ENCODE peak calls at places on chromosomes 3 and 15, in eight cellular contexts. One of them, this sample, is unnamed.

GRCh38 chr15:100298257-100298656 is 43.5 kb downstream of the ADAMTS17 start:
- DNase-seq in AG10803: no peak
- DNase-seq in Calu3: no peak
- DNase-seq in EH: no peak
- DNase-seq in NB4: no peak
- DNase-seq in stimulated activated effector memory CD8-positive, alpha-beta T cell treated with anti-CD3 and anti-CD28 coated beads, Interleukin-12 subunit alpha, Interleukin-12 subunit beta, amount 100 ng/mL, for 72 hours: no peak
- DNase-seq in NCI-H2081 treated with DMSO at 0.1 percent for 48 hours: no peak
- DNase-seq in activated naive CD4-positive, alpha-beta T cell treated with anti-CD3 and anti-CD28 coated beads, Interleukin-2, amount 10 ng/mL, durations not matched to agents 7 days and 5 days: no peak
- DNase-seq in this sample: no peak

GRCh38 chr15:51335538-51335961 is 2.8 kb downstream of the CYP19A1 start:
- DNase-seq in Calu3: no peak
- DNase-seq in activated naive CD4-positive, alpha-beta T cell treated with anti-CD3 and anti-CD28 coated beads, Interleukin-2, amount 10 ng/mL, durations not matched to agents 7 days and 5 days: no peak
- DNase-seq in EH: no peak
- DNase-seq in NB4: peak
- DNase-seq in AG10803: no peak
- DNase-seq in stimulated activated effector memory CD8-positive, alpha-beta T cell treated with anti-CD3 and anti-CD28 coated beads, Interleukin-12 subunit alpha, Interleukin-12 subunit beta, amount 100 ng/mL, for 72 hours: no peak
- DNase-seq in NCI-H2081 treated with DMSO at 0.1 percent for 48 hours: no peak
- DNase-seq in this sample: peak

GRCh38 chr3:175325440-175325839 is 466.3 kb downstream of the NAALADL2 start:
- DNase-seq in NCI-H2081 treated with DMSO at 0.1 percent for 48 hours: no peak
- DNase-seq in stimulated activated effector memory CD8-positive, alpha-beta T cell treated with anti-CD3 and anti-CD28 coated beads, Interleukin-12 subunit alpha, Interleukin-12 subunit beta, amount 100 ng/mL, for 72 hours: no peak
- DNase-seq in activated naive CD4-positive, alpha-beta T cell treated with anti-CD3 and anti-CD28 coated beads, Interleukin-2, amount 10 ng/mL, durations not matched to agents 7 days and 5 days: no peak
- DNase-seq in EH: peak
- DNase-seq in Calu3: no peak
- DNase-seq in AG10803: no peak
- DNase-seq in NB4: no peak
- DNase-seq in this sample: no peak

GRCh38 chr15:64455951-64456350 is 4.4 kb upstream of the ZNF609 start:
- DNase-seq in NB4: peak
- DNase-seq in activated naive CD4-positive, alpha-beta T cell treated with anti-CD3 and anti-CD28 coated beads, Interleukin-2, amount 10 ng/mL, durations not matched to agents 7 days and 5 days: no peak
- DNase-seq in stimulated activated effector memory CD8-positive, alpha-beta T cell treated with anti-CD3 and anti-CD28 coated beads, Interleukin-12 subunit alpha, Interleukin-12 subunit beta, amount 100 ng/mL, for 72 hours: no peak
- DNase-seq in Calu3: no peak
- DNase-seq in EH: no peak
- DNase-seq in AG10803: no peak
- DNase-seq in NCI-H2081 treated with DMSO at 0.1 percent for 48 hours: no peak
- DNase-seq in this sample: no peak

GRCh38 chr3:31105438-31106077 is 211.1 kb upstream of the GADL1 start:
- DNase-seq in Calu3: no peak
- DNase-seq in NCI-H2081 treated with DMSO at 0.1 percent for 48 hours: no peak
- DNase-seq in stimulated activated effector memory CD8-positive, alpha-beta T cell treated with anti-CD3 and anti-CD28 coated beads, Interleukin-12 subunit alpha, Interleukin-12 subunit beta, amount 100 ng/mL, for 72 hours: peak
- DNase-seq in AG10803: peak
- DNase-seq in activated naive CD4-positive, alpha-beta T cell treated with anti-CD3 and anti-CD28 coated beads, Interleukin-2, amount 10 ng/mL, durations not matched to agents 7 days and 5 days: no peak
- DNase-seq in NB4: no peak
- DNase-seq in EH: peak
- DNase-seq in this sample: no peak

GRCh38 chr3:168859143-168859542 is 763.4 kb upstream of the GOLIM4 start:
- DNase-seq in Calu3: no peak
- DNase-seq in NB4: no peak
- DNase-seq in NCI-H2081 treated with DMSO at 0.1 percent for 48 hours: no peak
- DNase-seq in EH: no peak
- DNase-seq in AG10803: no peak
- DNase-seq in stimulated activated effector memory CD8-positive, alpha-beta T cell treated with anti-CD3 and anti-CD28 coated beads, Interleukin-12 subunit alpha, Interleukin-12 subunit beta, amount 100 ng/mL, for 72 hours: no peak
- DNase-seq in activated naive CD4-positive, alpha-beta T cell treated with anti-CD3 and anti-CD28 coated beads, Interleukin-2, amount 10 ng/mL, durations not matched to agents 7 days and 5 days: no peak
- DNase-seq in this sample: no peak

GRCh38 chr3:27559835-27560234 is 75.7 kb upstream of the SLC4A7 start:
- DNase-seq in activated naive CD4-positive, alpha-beta T cell treated with anti-CD3 and anti-CD28 coated beads, Interleukin-2, amount 10 ng/mL, durations not matched to agents 7 days and 5 days: no peak
- DNase-seq in AG10803: peak
- DNase-seq in EH: peak
- DNase-seq in Calu3: no peak
- DNase-seq in NB4: no peak
- DNase-seq in NCI-H2081 treated with DMSO at 0.1 percent for 48 hours: no peak
- DNase-seq in stimulated activated effector memory CD8-positive, alpha-beta T cell treated with anti-CD3 and anti-CD28 coated beads, Interleukin-12 subunit alpha, Interleukin-12 subunit beta, amount 100 ng/mL, for 72 hours: no peak
- DNase-seq in this sample: no peak

GRCh38 chr15:41620536-41621199 is 39.5 kb upstream of the MGA start:
- DNase-seq in EH: peak
- DNase-seq in NCI-H2081 treated with DMSO at 0.1 percent for 48 hours: no peak
- DNase-seq in activated naive CD4-positive, alpha-beta T cell treated with anti-CD3 and anti-CD28 coated beads, Interleukin-2, amount 10 ng/mL, durations not matched to agents 7 days and 5 days: no peak
- DNase-seq in NB4: peak
- DNase-seq in Calu3: no peak
- DNase-seq in stimulated activated effector memory CD8-positive, alpha-beta T cell treated with anti-CD3 and anti-CD28 coated beads, Interleukin-12 subunit alpha, Interleukin-12 subunit beta, amount 100 ng/mL, for 72 hours: no peak
- DNase-seq in AG10803: no peak
- DNase-seq in this sample: peak

GRCh38 chr3:12893247-12893646 is 51.9 kb upstream of the RPL32 start:
- DNase-seq in Calu3: no peak
- DNase-seq in NCI-H2081 treated with DMSO at 0.1 percent for 48 hours: no peak
- DNase-seq in NB4: no peak
- DNase-seq in AG10803: no peak
- DNase-seq in stimulated activated effector memory CD8-positive, alpha-beta T cell treated with anti-CD3 and anti-CD28 coated beads, Interleukin-12 subunit alpha, Interleukin-12 subunit beta, amount 100 ng/mL, for 72 hours: no peak
- DNase-seq in EH: no peak
- DNase-seq in activated naive CD4-positive, alpha-beta T cell treated with anti-CD3 and anti-CD28 coated beads, Interleukin-2, amount 10 ng/mL, durations not matched to agents 7 days and 5 days: no peak
- DNase-seq in this sample: no peak

GRCh38 chr3:57935539-57935938 is 72.7 kb upstream of the FLNB start:
- DNase-seq in activated naive CD4-positive, alpha-beta T cell treated with anti-CD3 and anti-CD28 coated beads, Interleukin-2, amount 10 ng/mL, durations not matched to agents 7 days and 5 days: no peak
- DNase-seq in NCI-H2081 treated with DMSO at 0.1 percent for 48 hours: no peak
- DNase-seq in stimulated activated effector memory CD8-positive, alpha-beta T cell treated with anti-CD3 and anti-CD28 coated beads, Interleukin-12 subunit alpha, Interleukin-12 subunit beta, amount 100 ng/mL, for 72 hours: no peak
- DNase-seq in AG10803: no peak
- DNase-seq in Calu3: no peak
- DNase-seq in NB4: no peak
- DNase-seq in EH: no peak
- DNase-seq in this sample: no peak

GRCh38 chr3:13004376-13004775 is 68.9 kb downstream of the IQSEC1 start:
- DNase-seq in activated naive CD4-positive, alpha-beta T cell treated with anti-CD3 and anti-CD28 coated beads, Interleukin-2, amount 10 ng/mL, durations not matched to agents 7 days and 5 days: no peak
- DNase-seq in NCI-H2081 treated with DMSO at 0.1 percent for 48 hours: no peak
- DNase-seq in AG10803: no peak
- DNase-seq in EH: no peak
- DNase-seq in Calu3: no peak
- DNase-seq in NB4: peak
- DNase-seq in stimulated activated effector memory CD8-positive, alpha-beta T cell treated with anti-CD3 and anti-CD28 coated beads, Interleukin-12 subunit alpha, Interleukin-12 subunit beta, amount 100 ng/mL, for 72 hours: no peak
- DNase-seq in this sample: no peak

GRCh38 chr15:84826369-84826823 is 9.2 kb downstream of the ALPK3 start:
- DNase-seq in activated naive CD4-positive, alpha-beta T cell treated with anti-CD3 and anti-CD28 coated beads, Interleukin-2, amount 10 ng/mL, durations not matched to agents 7 days and 5 days: peak
- DNase-seq in NCI-H2081 treated with DMSO at 0.1 percent for 48 hours: no peak
- DNase-seq in EH: peak
- DNase-seq in AG10803: peak
- DNase-seq in Calu3: peak
- DNase-seq in stimulated activated effector memory CD8-positive, alpha-beta T cell treated with anti-CD3 and anti-CD28 coated beads, Interleukin-12 subunit alpha, Interleukin-12 subunit beta, amount 100 ng/mL, for 72 hours: no peak
- DNase-seq in NB4: peak
- DNase-seq in this sample: peak

GRCh38 chr3:14345496-14346150 is 56.8 kb upstream of the SLC6A6 start:
- DNase-seq in stimulated activated effector memory CD8-positive, alpha-beta T cell treated with anti-CD3 and anti-CD28 coated beads, Interleukin-12 subunit alpha, Interleukin-12 subunit beta, amount 100 ng/mL, for 72 hours: no peak
- DNase-seq in NCI-H2081 treated with DMSO at 0.1 percent for 48 hours: no peak
- DNase-seq in Calu3: no peak
- DNase-seq in NB4: no peak
- DNase-seq in AG10803: no peak
- DNase-seq in EH: peak
- DNase-seq in activated naive CD4-positive, alpha-beta T cell treated with anti-CD3 and anti-CD28 coated beads, Interleukin-2, amount 10 ng/mL, durations not matched to agents 7 days and 5 days: no peak
- DNase-seq in this sample: peak

GRCh38 chr3:24622138-24622537 is 127.5 kb upstream of the THRB start:
- DNase-seq in EH: no peak
- DNase-seq in NB4: no peak
- DNase-seq in Calu3: no peak
- DNase-seq in NCI-H2081 treated with DMSO at 0.1 percent for 48 hours: no peak
- DNase-seq in stimulated activated effector memory CD8-positive, alpha-beta T cell treated with anti-CD3 and anti-CD28 coated beads, Interleukin-12 subunit alpha, Interleukin-12 subunit beta, amount 100 ng/mL, for 72 hours: no peak
- DNase-seq in activated naive CD4-positive, alpha-beta T cell treated with anti-CD3 and anti-CD28 coated beads, Interleukin-2, amount 10 ng/mL, durations not matched to agents 7 days and 5 days: no peak
- DNase-seq in AG10803: no peak
- DNase-seq in this sample: no peak

GRCh38 chr15:45151998-45152828 is 22.4 kb downstream of the DUOX1 start:
- DNase-seq in AG10803: no peak
- DNase-seq in Calu3: no peak
- DNase-seq in activated naive CD4-positive, alpha-beta T cell treated with anti-CD3 and anti-CD28 coated beads, Interleukin-2, amount 10 ng/mL, durations not matched to agents 7 days and 5 days: no peak
- DNase-seq in stimulated activated effector memory CD8-positive, alpha-beta T cell treated with anti-CD3 and anti-CD28 coated beads, Interleukin-12 subunit alpha, Interleukin-12 subunit beta, amount 100 ng/mL, for 72 hours: no peak
- DNase-seq in EH: no peak
- DNase-seq in NB4: no peak
- DNase-seq in NCI-H2081 treated with DMSO at 0.1 percent for 48 hours: no peak
- DNase-seq in this sample: no peak

GRCh38 chr3:25573386-25574171 is 91.1 kb downstream of the TOP2B start:
- DNase-seq in EH: peak
- DNase-seq in stimulated activated effector memory CD8-positive, alpha-beta T cell treated with anti-CD3 and anti-CD28 coated beads, Interleukin-12 subunit alpha, Interleukin-12 subunit beta, amount 100 ng/mL, for 72 hours: no peak
- DNase-seq in NB4: no peak
- DNase-seq in activated naive CD4-positive, alpha-beta T cell treated with anti-CD3 and anti-CD28 coated beads, Interleukin-2, amount 10 ng/mL, durations not matched to agents 7 days and 5 days: no peak
- DNase-seq in AG10803: peak
- DNase-seq in Calu3: no peak
- DNase-seq in NCI-H2081 treated with DMSO at 0.1 percent for 48 hours: no peak
- DNase-seq in this sample: no peak

GRCh38 chr15:51750942-51751686 is at the start of gene TMOD2:
- DNase-seq in stimulated activated effector memory CD8-positive, alpha-beta T cell treated with anti-CD3 and anti-CD28 coated beads, Interleukin-12 subunit alpha, Interleukin-12 subunit beta, amount 100 ng/mL, for 72 hours: peak
- DNase-seq in NB4: peak
- DNase-seq in EH: peak
- DNase-seq in activated naive CD4-positive, alpha-beta T cell treated with anti-CD3 and anti-CD28 coated beads, Interleukin-2, amount 10 ng/mL, durations not matched to agents 7 days and 5 days: peak
- DNase-seq in NCI-H2081 treated with DMSO at 0.1 percent for 48 hours: no peak
- DNase-seq in Calu3: peak
- DNase-seq in AG10803: no peak
- DNase-seq in this sample: peak

This sample was measured in HT-29.